ENCODE peak calls at places on chromosomes 12 and 14, in five cellular contexts. One of them, this sample, is unnamed.

GRCh38 chr14:80215756-80216581 is 4.7 kb upstream of the DIO2 start:
- DNase-seq in CD4-positive, alpha-beta T cell: no peak
- DNase-seq in brain microvascular endothelial cell: peak
- DNase-seq in fibroblast of pulmonary artery: peak
- DNase-seq in left ventricle myocardium inferior: peak
- DNase-seq in this sample: peak

GRCh38 chr14:69631509-69631908 is 20.1 kb downstream of the SUSD6 start:
- DNase-seq in CD4-positive, alpha-beta T cell: no peak
- DNase-seq in brain microvascular endothelial cell: peak
- DNase-seq in fibroblast of pulmonary artery: no peak
- DNase-seq in left ventricle myocardium inferior: no peak
- DNase-seq in this sample: no peak

GRCh38 chr14:95095991-95096390 is 61.3 kb downstream of the DICER1 start:
- DNase-seq in CD4-positive, alpha-beta T cell: no peak
- DNase-seq in brain microvascular endothelial cell: no peak
- DNase-seq in fibroblast of pulmonary artery: no peak
- DNase-seq in left ventricle myocardium inferior: no peak
- DNase-seq in this sample: no peak

GRCh38 chr14:67964391-67964812 is 144.8 kb downstream of the RAD51B start:
- DNase-seq in CD4-positive, alpha-beta T cell: no peak
- DNase-seq in brain microvascular endothelial cell: no peak
- DNase-seq in fibroblast of pulmonary artery: peak
- DNase-seq in left ventricle myocardium inferior: no peak
- DNase-seq in this sample: peak

GRCh38 chr12:118402251-118402650 is 25.9 kb downstream of the SUDS3 start:
- DNase-seq in CD4-positive, alpha-beta T cell: no peak
- DNase-seq in brain microvascular endothelial cell: peak
- DNase-seq in fibroblast of pulmonary artery: peak
- DNase-seq in left ventricle myocardium inferior: no peak
- DNase-seq in this sample: peak

GRCh38 chr12:74129702-74130101 is 407.9 kb upstream of the ATXN7L3B start:
- DNase-seq in CD4-positive, alpha-beta T cell: no peak
- DNase-seq in brain microvascular endothelial cell: peak
- DNase-seq in fibroblast of pulmonary artery: no peak
- DNase-seq in left ventricle myocardium inferior: no peak
- DNase-seq in this sample: no peak

GRCh38 chr12:113862570-113863454 is 103.3 kb downstream of the RBM19 start:
- DNase-seq in CD4-positive, alpha-beta T cell: no peak
- DNase-seq in brain microvascular endothelial cell: peak
- DNase-seq in fibroblast of pulmonary artery: peak
- DNase-seq in left ventricle myocardium inferior: no peak
- DNase-seq in this sample: no peak

GRCh38 chr12:115763982-115764621 is 513.4 kb downstream of the MED13L start:
- DNase-seq in CD4-positive, alpha-beta T cell: no peak
- DNase-seq in brain microvascular endothelial cell: no peak
- DNase-seq in fibroblast of pulmonary artery: no peak
- DNase-seq in left ventricle myocardium inferior: no peak
- DNase-seq in this sample: peak

GRCh38 chr12:20154060-20154459 is 214.3 kb upstream of the PDE3A start:
- DNase-seq in CD4-positive, alpha-beta T cell: no peak
- DNase-seq in brain microvascular endothelial cell: peak
- DNase-seq in fibroblast of pulmonary artery: peak
- DNase-seq in left ventricle myocardium inferior: no peak
- DNase-seq in this sample: no peak

GRCh38 chr12:3119745-3120660 is 42.8 kb downstream of the TSPAN9 start:
- DNase-seq in CD4-positive, alpha-beta T cell: no peak
- DNase-seq in brain microvascular endothelial cell: no peak
- DNase-seq in fibroblast of pulmonary artery: peak
- DNase-seq in left ventricle myocardium inferior: peak
- DNase-seq in this sample: no peak

GRCh38 chr12:76586764-76587395 is 27.3 kb upstream of the OSBPL8 start:
- DNase-seq in CD4-positive, alpha-beta T cell: peak
- DNase-seq in brain microvascular endothelial cell: peak
- DNase-seq in fibroblast of pulmonary artery: peak
- DNase-seq in left ventricle myocardium inferior: no peak
- DNase-seq in this sample: no peak

GRCh38 chr12:115135800-115136211 is 451.8 kb upstream of the TBX3 start:
- DNase-seq in CD4-positive, alpha-beta T cell: no peak
- DNase-seq in brain microvascular endothelial cell: peak
- DNase-seq in fibroblast of pulmonary artery: peak
- DNase-seq in left ventricle myocardium inferior: peak
- DNase-seq in this sample: no peak

GRCh38 chr14:37063467-37064240 is 108.8 kb downstream of the SLC25A21 start:
- DNase-seq in CD4-positive, alpha-beta T cell: no peak
- DNase-seq in brain microvascular endothelial cell: no peak
- DNase-seq in fibroblast of pulmonary artery: no peak
- DNase-seq in left ventricle myocardium inferior: no peak
- DNase-seq in this sample: no peak

GRCh38 chr12:1457901-1458300 is 136.5 kb downstream of the FBXL14 start:
- DNase-seq in CD4-positive, alpha-beta T cell: no peak
- DNase-seq in brain microvascular endothelial cell: peak
- DNase-seq in fibroblast of pulmonary artery: peak
- DNase-seq in left ventricle myocardium inferior: no peak
- DNase-seq in this sample: peak

DNA sequence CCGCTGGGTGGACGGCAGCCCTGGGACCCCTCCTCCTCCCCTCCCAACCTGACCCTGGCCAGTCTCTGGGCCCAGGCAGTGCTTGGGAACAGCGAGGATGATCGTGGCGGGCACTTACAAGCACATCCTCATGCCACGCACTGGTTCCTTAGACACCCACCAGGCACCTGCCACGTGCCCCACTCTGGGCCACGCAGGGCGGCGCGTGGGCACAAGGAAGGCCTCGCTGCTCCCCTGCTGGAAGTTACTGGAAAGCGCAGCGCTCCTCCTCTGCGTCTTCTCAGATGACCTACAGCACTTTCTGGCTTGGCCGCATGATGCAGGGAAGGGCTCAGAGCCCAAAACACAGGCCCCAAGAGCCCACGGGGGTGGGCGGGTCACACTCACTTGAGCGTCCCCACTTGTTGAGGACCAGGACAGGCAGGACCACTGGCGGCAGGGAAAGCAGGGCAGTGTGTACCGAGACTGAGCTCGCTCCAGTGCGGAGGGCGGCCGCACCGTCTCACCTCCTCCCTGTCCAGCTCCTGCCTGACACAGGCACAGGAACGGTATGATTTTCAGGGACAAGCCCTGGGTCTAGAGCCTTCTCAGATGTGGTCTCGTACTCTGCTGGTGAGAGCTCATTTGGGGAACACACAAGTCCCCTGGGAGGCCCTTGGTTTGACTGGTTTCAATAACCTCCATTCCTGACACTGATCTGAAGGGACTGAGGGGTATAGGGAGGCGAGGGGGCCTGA is 128.3 kb upstream of the EVL start:
- DNase-seq in CD4-positive, alpha-beta T cell: no peak
- DNase-seq in brain microvascular endothelial cell: no peak
- DNase-seq in fibroblast of pulmonary artery: no peak
- DNase-seq in left ventricle myocardium inferior: no peak
- DNase-seq in this sample: no peak
- TF ChIP-seq CTCF in CD4-positive, alpha-beta T cell: no peak
- TF ChIP-seq CTCF in brain microvascular endothelial cell: peak
- TF ChIP-seq CTCF in fibroblast of pulmonary artery: no peak
- TF ChIP-seq CTCF in left ventricle myocardium inferior: no peak
- TF ChIP-seq CTCF in this sample: no peak

DNA sequence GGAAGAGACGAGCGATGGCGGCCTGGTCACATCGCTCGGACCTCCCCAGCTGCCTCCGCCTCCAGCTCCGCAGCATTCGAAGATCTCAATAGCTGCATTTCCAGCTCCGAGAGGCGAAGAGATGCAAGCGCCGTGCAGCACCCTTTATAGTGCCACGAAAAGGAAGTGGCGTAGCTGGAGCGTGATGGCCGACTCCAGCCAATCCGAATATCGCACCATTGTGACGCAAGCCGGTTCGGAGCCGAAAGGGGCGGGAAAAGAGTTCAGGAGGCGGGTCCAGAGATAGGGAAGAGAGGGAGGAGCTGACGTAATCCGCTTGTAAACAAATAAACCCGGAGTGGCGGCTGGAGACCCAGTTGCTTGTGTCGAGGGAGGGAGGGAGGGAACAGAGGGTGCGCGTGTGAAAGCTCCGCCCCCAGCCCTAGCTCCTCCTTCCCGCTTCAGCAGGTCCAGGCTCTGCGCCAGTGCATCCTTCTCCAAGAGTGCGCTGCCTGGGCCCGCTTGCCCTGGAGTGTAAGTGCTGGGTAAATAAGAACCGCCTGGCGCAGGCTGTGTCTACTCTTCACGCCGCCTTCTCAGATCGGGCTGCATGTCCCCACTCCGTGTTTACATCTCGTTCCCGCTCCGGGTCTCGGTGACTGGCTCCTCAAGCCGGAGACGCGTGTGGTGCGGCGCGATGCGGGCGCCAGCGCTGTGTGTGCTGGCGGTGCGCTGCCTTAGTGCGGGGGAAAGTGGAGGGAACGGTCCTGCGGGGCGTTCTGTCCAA is at the start of gene BTG1:
- DNase-seq in CD4-positive, alpha-beta T cell: peak
- DNase-seq in brain microvascular endothelial cell: peak
- DNase-seq in fibroblast of pulmonary artery: peak
- DNase-seq in left ventricle myocardium inferior: peak
- DNase-seq in this sample: peak
- TF ChIP-seq CTCF in CD4-positive, alpha-beta T cell: no peak
- TF ChIP-seq CTCF in brain microvascular endothelial cell: peak
- TF ChIP-seq CTCF in fibroblast of pulmonary artery: no peak
- TF ChIP-seq CTCF in left ventricle myocardium inferior: no peak
- TF ChIP-seq CTCF in this sample: no peak

GRCh38 chr12:100877776-100878175 is 83.2 kb downstream of the ANO4 start:
- DNase-seq in CD4-positive, alpha-beta T cell: no peak
- DNase-seq in brain microvascular endothelial cell: no peak
- DNase-seq in fibroblast of pulmonary artery: no peak
- DNase-seq in left ventricle myocardium inferior: no peak
- DNase-seq in this sample: no peak
- TF ChIP-seq CTCF in CD4-positive, alpha-beta T cell: no peak
- TF ChIP-seq CTCF in brain microvascular endothelial cell: peak
- TF ChIP-seq CTCF in fibroblast of pulmonary artery: peak
- TF ChIP-seq CTCF in left ventricle myocardium inferior: no peak
- TF ChIP-seq CTCF in this sample: peak

GRCh38 chr12:124532947-124533346 is 34.5 kb downstream of the NCOR2 start:
- DNase-seq in CD4-positive, alpha-beta T cell: no peak
- DNase-seq in brain microvascular endothelial cell: no peak
- DNase-seq in fibroblast of pulmonary artery: no peak
- DNase-seq in left ventricle myocardium inferior: no peak
- DNase-seq in this sample: no peak
- TF ChIP-seq CTCF in CD4-positive, alpha-beta T cell: no peak
- TF ChIP-seq CTCF in brain microvascular endothelial cell: no peak
- TF ChIP-seq CTCF in fibroblast of pulmonary artery: no peak
- TF ChIP-seq CTCF in left ventricle myocardium inferior: no peak
- TF ChIP-seq CTCF in this sample: no peak

GRCh38 chr14:103311171-103311997 is 22.7 kb upstream of the EIF5 start:
- DNase-seq in CD4-positive, alpha-beta T cell: no peak
- DNase-seq in brain microvascular endothelial cell: no peak
- DNase-seq in fibroblast of pulmonary artery: no peak
- DNase-seq in left ventricle myocardium inferior: no peak
- DNase-seq in this sample: no peak
- TF ChIP-seq CTCF in CD4-positive, alpha-beta T cell: no peak
- TF ChIP-seq CTCF in brain microvascular endothelial cell: no peak
- TF ChIP-seq CTCF in fibroblast of pulmonary artery: no peak
- TF ChIP-seq CTCF in left ventricle myocardium inferior: no peak
- TF ChIP-seq CTCF in this sample: no peak

DNA sequence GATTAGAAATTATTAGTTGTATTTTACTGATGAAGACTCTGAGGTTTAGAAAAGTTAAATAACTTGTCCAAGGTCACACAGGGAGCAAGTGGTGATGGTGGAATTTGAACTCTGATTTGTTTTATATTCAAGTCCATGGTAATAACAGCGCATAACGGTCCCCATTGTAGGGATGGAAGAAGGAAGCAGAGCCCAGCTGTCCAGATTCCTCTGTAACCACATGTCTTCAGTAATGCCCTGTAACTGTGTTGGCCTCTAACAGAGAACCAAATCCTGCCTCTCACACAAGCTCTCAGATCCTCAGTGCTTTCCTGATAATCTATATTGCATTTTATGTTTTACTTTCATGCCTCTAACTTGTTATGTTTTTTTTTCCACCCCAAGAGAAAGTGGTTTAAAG is 105.0 kb upstream of the SEL1L start:
- DNase-seq in CD4-positive, alpha-beta T cell: no peak
- DNase-seq in brain microvascular endothelial cell: no peak
- DNase-seq in fibroblast of pulmonary artery: no peak
- DNase-seq in left ventricle myocardium inferior: no peak
- DNase-seq in this sample: no peak
- TF ChIP-seq CTCF in CD4-positive, alpha-beta T cell: no peak
- TF ChIP-seq CTCF in brain microvascular endothelial cell: no peak
- TF ChIP-seq CTCF in fibroblast of pulmonary artery: no peak
- TF ChIP-seq CTCF in left ventricle myocardium inferior: no peak
- TF ChIP-seq CTCF in this sample: no peak

DNA sequence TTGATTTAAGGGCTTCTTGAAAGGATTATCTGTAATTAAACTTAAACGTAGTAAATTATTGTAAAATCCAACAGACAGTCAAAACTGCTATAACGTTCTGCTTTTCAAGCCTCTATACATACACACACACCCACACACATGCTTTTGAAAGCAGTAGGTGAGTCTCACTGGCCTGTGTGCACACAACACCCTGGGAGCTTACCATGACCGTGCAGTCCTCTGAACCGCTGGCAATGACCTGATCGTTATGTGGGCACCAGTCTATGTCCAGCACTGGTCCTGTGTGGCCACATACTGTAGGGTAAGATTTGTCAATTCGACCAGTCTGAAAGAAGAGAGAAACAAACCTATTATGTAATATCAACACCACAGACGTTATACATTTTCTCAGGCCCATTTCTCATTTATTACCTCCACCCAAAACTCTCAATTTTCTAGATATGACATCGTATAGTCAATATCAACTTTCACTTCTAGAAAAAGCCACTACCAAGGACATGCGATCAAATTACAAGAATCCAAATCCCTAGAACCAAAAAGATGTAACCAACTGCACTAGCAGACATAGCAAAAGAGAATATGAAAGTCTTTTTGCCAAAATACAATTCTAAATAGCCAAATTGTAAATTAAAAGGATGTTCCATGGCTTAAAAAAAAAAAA is 44.5 kb upstream of the SELPLG start:
- DNase-seq in CD4-positive, alpha-beta T cell: no peak
- DNase-seq in brain microvascular endothelial cell: no peak
- DNase-seq in fibroblast of pulmonary artery: no peak
- DNase-seq in left ventricle myocardium inferior: no peak
- DNase-seq in this sample: no peak
- TF ChIP-seq CTCF in CD4-positive, alpha-beta T cell: no peak
- TF ChIP-seq CTCF in brain microvascular endothelial cell: no peak
- TF ChIP-seq CTCF in fibroblast of pulmonary artery: no peak
- TF ChIP-seq CTCF in left ventricle myocardium inferior: no peak
- TF ChIP-seq CTCF in this sample: no peak

GRCh38 chr12:69672195-69672594 is 26.9 kb downstream of the BEST3 start:
- DNase-seq in CD4-positive, alpha-beta T cell: no peak
- DNase-seq in brain microvascular endothelial cell: no peak
- DNase-seq in fibroblast of pulmonary artery: no peak
- DNase-seq in left ventricle myocardium inferior: no peak
- DNase-seq in this sample: no peak

GRCh38 chr12:69682136-69682755 is 16.9 kb downstream of the BEST3 start:
- DNase-seq in CD4-positive, alpha-beta T cell: no peak
- DNase-seq in brain microvascular endothelial cell: no peak
- DNase-seq in fibroblast of pulmonary artery: no peak
- DNase-seq in left ventricle myocardium inferior: no peak
- DNase-seq in this sample: no peak

GRCh38 chr12:69671597-69671996 is 27.5 kb downstream of the BEST3 start:
- DNase-seq in CD4-positive, alpha-beta T cell: no peak
- DNase-seq in brain microvascular endothelial cell: no peak
- DNase-seq in fibroblast of pulmonary artery: no peak
- DNase-seq in left ventricle myocardium inferior: no peak
- DNase-seq in this sample: no peak

GRCh38 chr12:69679119-69679518 is 20.0 kb downstream of the BEST3 start:
- DNase-seq in CD4-positive, alpha-beta T cell: no peak
- DNase-seq in brain microvascular endothelial cell: peak
- DNase-seq in fibroblast of pulmonary artery: peak
- DNase-seq in left ventricle myocardium inferior: no peak
- DNase-seq in this sample: peak

GRCh38 chr12:69676257-69677012 is 22.7 kb downstream of the BEST3 start:
- DNase-seq in CD4-positive, alpha-beta T cell: no peak
- DNase-seq in brain microvascular endothelial cell: no peak
- DNase-seq in fibroblast of pulmonary artery: no peak
- DNase-seq in left ventricle myocardium inferior: no peak
- DNase-seq in this sample: no peak
- TF ChIP-seq CTCF in CD4-positive, alpha-beta T cell: no peak
- TF ChIP-seq CTCF in brain microvascular endothelial cell: peak
- TF ChIP-seq CTCF in fibroblast of pulmonary artery: no peak
- TF ChIP-seq CTCF in left ventricle myocardium inferior: no peak
- TF ChIP-seq CTCF in this sample: peak